ENCODE peak calls at places on chromosome 17, in eight cellular contexts. E is endothelial cell of umbilical vein; J is right cardiac atrium; N is sigmoid colon; S is body of pancreas; H is aorta; T is CD4-positive, alpha-beta memory T cell; L is colonic mucosa. K is an unnamed sample.

GRCh38 chr17:19333736-19334290 is 28.7 kb downstream of the B9D1 start:
- DNase-seq in E (no peak), J (no peak), N (peak; percentile 53), S (no peak), H (no peak), T (no peak), L (no peak), K (no peak)

GRCh38 chr17:1471931-1472727 is 16.1 kb upstream of the CRK start:
- DNase-seq in E (no peak), J (no peak), N (no peak), S (no peak), H (no peak), T (no peak), L (no peak), K (no peak)

GRCh38 chr17:13509561-13509960 is 92.2 kb downstream of the HS3ST3A1 start:
- DNase-seq in E (no peak), J (no peak), N (no peak), S (no peak), H (no peak), T (no peak), L (no peak), K (no peak)

GRCh38 chr17:22453181-22453580 is 760.9 kb downstream of the KCNJ18 start:
- DNase-seq in E (no peak), J (no peak), N (no peak), S (no peak), H (no peak), T (no peak), L (no peak), K (no peak)

GRCh38 chr17:30376621-30377452 is 1.9 kb upstream of the CPD start:
- DNase-seq in E (no peak), J (peak; percentile 80), N (no peak), S (peak; percentile 29), H (no peak), T (no peak), L (peak; percentile 34), K (peak; percentile 88)

GRCh38 chr17:59839646-59840328 is 53.0 kb downstream of the TUBD1 start:
- DNase-seq in E (no peak), J (no peak), N (no peak), S (no peak), H (no peak), T (no peak), L (no peak), K (no peak)

GRCh38 chr17:32261937-32262510 is 3.6 kb upstream of the RHBDL3 start:
- DNase-seq in E (no peak), J (no peak), N (no peak), S (no peak), H (no peak), T (no peak), L (no peak), K (no peak)

GRCh38 chr17:38910325-38910724 is 15.1 kb upstream of the LASP1NB start:
- DNase-seq in E (no peak), J (peak; percentile 6), N (peak; percentile 17), S (no peak), H (peak; percentile 1), T (no peak), L (no peak), K (no peak)

GRCh38 chr17:2949469-2950044 is 113.8 kb downstream of the OR1D5 start:
- DNase-seq in E (no peak), J (peak; percentile 76), N (no peak), S (peak; percentile 89), H (peak; percentile 74), T (no peak), L (peak; percentile 77), K (no peak)

GRCh38 chr17:1588781-1589585 is 26.4 kb upstream of the PITPNA start:
- DNase-seq in E (no peak), J (no peak), N (no peak), S (no peak), H (no peak), T (no peak), L (no peak), K (no peak)

GRCh38 chr17:56478836-56479447 is 114.6 kb upstream of the NOG start:
- DNase-seq in E (peak; percentile 44), J (no peak), N (no peak), S (no peak), H (no peak), T (no peak), L (peak; percentile 20), K (peak; percentile 4)

GRCh38 chr17:253091-253846 is 71.8 kb upstream of the DOC2B start:
- DNase-seq in E (no peak), J (peak; percentile 23), N (peak; percentile 42), S (peak; percentile 6), H (peak; percentile 56), T (no peak), L (peak; percentile 11), K (no peak)

GRCh38 chr17:68378202-68379149 is 78.8 kb downstream of the WIPI1 start:
- DNase-seq in E (peak; percentile 92), J (peak; percentile 98), N (peak; percentile 98), S (peak; percentile 91), H (peak; percentile 96), T (no peak), L (peak; percentile 61), K (peak; percentile 17)

GRCh38 chr17:59962739-59963318 is 1.7 kb downstream of the RNFT1 start:
- DNase-seq in E (no peak), J (peak; percentile 16), N (no peak), S (no peak), H (no peak), T (no peak), L (no peak), K (no peak)

GRCh38 chr17:29107084-29107483 is 64.1 kb downstream of the PIPOX start:
- DNase-seq in E (no peak), J (no peak), N (no peak), S (peak; percentile 91), H (no peak), T (no peak), L (no peak), K (no peak)

GRCh38 chr17:61486135-61487120 is 34.2 kb downstream of the TBX4 start:
- DNase-seq in E (no peak), J (no peak), N (no peak), S (no peak), H (peak; percentile 51), T (no peak), L (no peak), K (peak; percentile 42)

GRCh38 chr17:6110592-6110991 is 40.4 kb downstream of the WSCD1 start:
- DNase-seq in E (peak; percentile 71), J (no peak), N (no peak), S (no peak), H (no peak), T (no peak), L (peak; percentile 55), K (no peak)

GRCh38 chr17:47905221-47905733 is 9.2 kb downstream of the SP2 start:
- DNase-seq in E (peak; percentile 77), J (peak; percentile 93), N (peak; percentile 91), S (peak; percentile 73), H (peak; percentile 89), T (no peak), L (peak; percentile 40), K (peak; percentile 36)

GRCh38 chr17:323181-323580 is 29.4 kb downstream of the RPH3AL start:
- DNase-seq in E (no peak), J (no peak), N (peak; percentile 24), S (no peak), H (peak; percentile 38), T (no peak), L (no peak), K (no peak)

GRCh38 chr17:61325382-61326073 is 74.1 kb upstream of the TBX2 start:
- DNase-seq in E (no peak), J (no peak), N (no peak), S (no peak), H (no peak), T (no peak), L (no peak), K (peak; percentile 98)

GRCh38 chr17:28474035-28474640 is 694 bp downstream of the SLC13A2 start:
- DNase-seq in E (no peak), J (no peak), N (peak; percentile 22), S (no peak), H (no peak), T (no peak), L (no peak), K (no peak)

DNA sequence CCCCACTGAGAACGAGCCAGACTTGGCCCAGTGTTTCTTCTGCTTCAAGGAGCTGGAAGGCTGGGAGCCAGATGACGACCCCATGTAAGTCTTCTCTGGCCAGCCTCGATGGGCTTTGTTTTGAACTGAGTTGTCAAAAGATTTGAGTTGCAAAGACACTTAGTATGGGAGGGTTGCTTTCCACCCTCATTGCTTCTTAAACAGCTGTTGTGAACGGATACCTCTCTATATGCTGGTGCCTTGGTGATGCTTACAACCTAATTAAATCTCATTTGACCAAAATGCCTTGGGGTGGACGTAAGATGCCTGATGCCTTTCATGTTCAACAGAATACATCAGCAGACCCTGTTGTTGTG is 631 bp downstream of the BIRC5 start:
- DNase-seq in E (no peak), J (no peak), N (no peak), S (no peak), H (no peak), T (no peak), L (no peak), K (no peak)
- H3K4me1 ChIP-seq in E (peaks cover 15% of the 10 kb centered on the region), J (no peaks in the 10 kb centered on the region), N (peaks cover 5% of the 10 kb centered on the region), S (peaks cover 9% of the 10 kb centered on the region), H (no peaks in the 10 kb centered on the region), T (peaks cover 8% of the 10 kb centered on the region), L (peaks cover 10% of the 10 kb centered on the region), K (peaks cover 5% of the 10 kb centered on the region)

DNA sequence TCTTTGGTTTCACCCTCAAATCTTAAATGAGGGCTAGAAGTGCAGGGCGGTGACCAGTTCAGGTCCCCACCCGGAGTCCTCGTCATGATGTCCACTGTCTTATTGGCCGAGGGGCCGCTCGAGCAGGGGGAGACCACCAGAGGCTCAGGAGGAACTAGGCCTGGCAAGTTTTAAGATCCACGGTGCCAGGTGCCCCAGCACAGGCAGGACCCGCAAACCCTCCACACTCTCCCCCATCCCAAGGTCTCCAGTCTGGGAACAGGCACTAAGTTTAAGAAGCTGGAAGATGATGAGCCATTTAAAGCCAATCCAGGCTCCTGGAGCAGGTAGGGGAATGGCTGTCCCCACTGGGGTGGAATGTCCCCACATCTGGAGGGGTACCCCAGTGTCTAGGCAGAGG is 4.1 kb downstream of the DLX3 start:
- DNase-seq in E (no peak), J (no peak), N (no peak), S (no peak), H (peak; percentile 56), T (no peak), L (no peak), K (no peak)
- H3K27me3 ChIP-seq in E (peaks cover 58% of the 10 kb centered on the region), J (no peaks in the 10 kb centered on the region), N (peaks cover 23% of the 10 kb centered on the region), S (no peaks in the 10 kb centered on the region), H (no peaks in the 10 kb centered on the region), T (peaks cover 33% of the 10 kb centered on the region), L (peaks cover 52% of the 10 kb centered on the region), K (peaks cover 23% of the 10 kb centered on the region)

DNA sequence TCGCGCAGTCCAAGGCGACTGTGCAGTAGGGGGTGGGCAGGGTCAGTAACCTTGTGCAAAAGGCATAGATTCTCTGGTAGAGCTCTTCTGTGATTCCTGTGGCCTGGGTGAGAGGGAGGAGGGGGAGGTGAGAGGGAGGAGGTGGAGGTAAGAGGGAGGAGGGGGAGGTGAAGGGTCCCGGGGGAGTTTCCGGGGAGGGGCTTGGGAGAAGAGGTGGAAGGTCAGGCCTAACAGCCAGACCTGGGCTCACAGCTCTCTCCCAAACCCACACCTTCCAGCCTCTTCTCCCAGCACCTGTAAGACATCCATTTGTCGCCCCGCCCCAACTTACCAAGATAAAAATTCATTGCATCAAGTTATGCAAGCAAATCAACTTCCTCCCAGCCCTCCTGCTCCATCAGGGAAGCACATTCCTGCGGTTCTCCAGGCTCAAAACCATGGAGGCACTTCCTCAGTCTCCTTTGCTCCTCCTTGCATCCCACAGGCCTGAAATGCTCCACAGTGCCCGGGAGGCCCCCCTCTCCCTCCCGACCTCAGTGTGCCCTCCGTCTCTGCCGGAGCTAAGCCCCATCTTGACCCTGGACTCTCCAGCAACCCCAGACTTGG is 30.6 kb downstream of the PIK3R6 start:
- DNase-seq in E (no peak), J (no peak), N (peak; percentile 40), S (no peak), H (no peak), T (no peak), L (peak; percentile 10), K (no peak)
- H3K4me1 ChIP-seq in E (no peaks in the 10 kb centered on the region), J (no peaks in the 10 kb centered on the region), N (no peaks in the 10 kb centered on the region), S (peaks cover 6% of the 10 kb centered on the region), H (no peaks in the 10 kb centered on the region), T (no peaks in the 10 kb centered on the region), L (no peaks in the 10 kb centered on the region), K (no peaks in the 10 kb centered on the region)

GRCh38 chr17:49521088-49521450 is 26.0 kb downstream of the NGFR start:
- DNase-seq in E (no peak), J (peak; percentile 10), N (no peak), S (no peak), H (peak; percentile 26), T (no peak), L (no peak), K (no peak)
- H3K27me3 ChIP-seq in E (peaks cover 2% of the 10 kb centered on the region), J (no peaks in the 10 kb centered on the region), N (no peaks in the 10 kb centered on the region), S (no peaks in the 10 kb centered on the region), H (no peaks in the 10 kb centered on the region), T (no peaks in the 10 kb centered on the region), L (no peaks in the 10 kb centered on the region), K (no peaks in the 10 kb centered on the region)